ENCODE peak calls at places on chromosome 16, in four cellular contexts. D is esophagus muscularis mucosa; B is activated CD4-positive, alpha-beta T cell treated with anti-CD3 and anti-CD28 coated beads, Interleukin-2, amount 50 U/mL, for 1 hour; A is suprapubic skin. F is an unnamed sample.

GRCh38 chr16:88479795-88480760 is 27.0 kb downstream of the ZFPM1 start:
- DNase-seq in D (no peak), B (peak), A (no peak), F (peak)

GRCh38 chr16:79954920-79955705 is 354.6 kb upstream of the MAF start:
- DNase-seq in D (no peak), B (no peak), A (no peak), F (no peak)

GRCh38 chr16:84843149-84844048 is 23.6 kb downstream of the CRISPLD2 start:
- DNase-seq in D (no peak), B (no peak), A (no peak), F (no peak)

GRCh38 chr16:20875358-20875656 is 24.9 kb downstream of the DCUN1D3 start:
- DNase-seq in D (no peak), B (no peak), A (no peak), F (no peak)

GRCh38 chr16:88963583-88963982 is 13.4 kb downstream of the CBFA2T3 start:
- DNase-seq in D (no peak), B (no peak), A (no peak), F (no peak)

GRCh38 chr16:681746-682427 is 1.7 kb downstream of the STUB1 start:
- DNase-seq in D (no peak), B (no peak), A (no peak), F (no peak)

GRCh38 chr16:71883193-71883848 is 661 bp downstream of the ZNF821 start:
- DNase-seq in D (no peak), B (peak), A (no peak), F (peak)

GRCh38 chr16:20074089-20074956 is 633 bp upstream of the GPR139 start:
- DNase-seq in D (no peak), B (no peak), A (no peak), F (no peak)

GRCh38 chr16:1031666-1032065 is 40.9 kb upstream of the SSTR5 start:
- DNase-seq in D (no peak), B (no peak), A (no peak), F (no peak)

GRCh38 chr16:81831722-81832126 is 52.6 kb downstream of the PLCG2 start:
- DNase-seq in D (no peak), B (peak), A (no peak), F (peak)

F was measured in Peyer's patch.